ENCODE peak calls at places on chromosomes 2 and 18, in five cellular contexts. One of them, this sample, is unnamed.

GRCh38 chr2:235002198-235003095 is 50.6 kb downstream of the SH3BP4 start:
- DNase-seq in stimulated activated CD4-positive, alpha-beta T cell treated with anti-CD3 and anti-CD28 coated beads, Interleukin-2, amount 100 ng/mL, for 24 hours: no peak
- DNase-seq in HTR-8/SVneo: no peak
- DNase-seq in glomerular endothelial cell: no peak
- DNase-seq in astrocyte of the spinal cord: no peak
- DNase-seq in this sample: peak

GRCh38 chr2:172713365-172713875 is 22.2 kb upstream of the RAPGEF4 start:
- DNase-seq in stimulated activated CD4-positive, alpha-beta T cell treated with anti-CD3 and anti-CD28 coated beads, Interleukin-2, amount 100 ng/mL, for 24 hours: no peak
- DNase-seq in HTR-8/SVneo: no peak
- DNase-seq in glomerular endothelial cell: no peak
- DNase-seq in astrocyte of the spinal cord: no peak
- DNase-seq in this sample: no peak

GRCh38 chr2:100924520-100925451 is 77.3 kb upstream of the RPL31 start:
- DNase-seq in stimulated activated CD4-positive, alpha-beta T cell treated with anti-CD3 and anti-CD28 coated beads, Interleukin-2, amount 100 ng/mL, for 24 hours: peak
- DNase-seq in HTR-8/SVneo: peak
- DNase-seq in glomerular endothelial cell: peak
- DNase-seq in astrocyte of the spinal cord: peak
- DNase-seq in this sample: peak

GRCh38 chr2:118056165-118056534 is 32.1 kb upstream of the INSIG2 start:
- DNase-seq in stimulated activated CD4-positive, alpha-beta T cell treated with anti-CD3 and anti-CD28 coated beads, Interleukin-2, amount 100 ng/mL, for 24 hours: no peak
- DNase-seq in HTR-8/SVneo: no peak
- DNase-seq in glomerular endothelial cell: no peak
- DNase-seq in astrocyte of the spinal cord: no peak
- DNase-seq in this sample: no peak

GRCh38 chr2:189552334-189552990 is 28.1 kb downstream of the SLC40A1 start:
- DNase-seq in stimulated activated CD4-positive, alpha-beta T cell treated with anti-CD3 and anti-CD28 coated beads, Interleukin-2, amount 100 ng/mL, for 24 hours: no peak
- DNase-seq in HTR-8/SVneo: no peak
- DNase-seq in glomerular endothelial cell: no peak
- DNase-seq in astrocyte of the spinal cord: no peak
- DNase-seq in this sample: no peak

GRCh38 chr2:19835818-19836281 is 65.9 kb downstream of the TTC32 start:
- DNase-seq in stimulated activated CD4-positive, alpha-beta T cell treated with anti-CD3 and anti-CD28 coated beads, Interleukin-2, amount 100 ng/mL, for 24 hours: no peak
- DNase-seq in HTR-8/SVneo: no peak
- DNase-seq in glomerular endothelial cell: no peak
- DNase-seq in astrocyte of the spinal cord: no peak
- DNase-seq in this sample: no peak

GRCh38 chr2:241569831-241570281 is 11.3 kb downstream of the BOK start:
- DNase-seq in stimulated activated CD4-positive, alpha-beta T cell treated with anti-CD3 and anti-CD28 coated beads, Interleukin-2, amount 100 ng/mL, for 24 hours: no peak
- DNase-seq in HTR-8/SVneo: no peak
- DNase-seq in glomerular endothelial cell: no peak
- DNase-seq in astrocyte of the spinal cord: no peak
- DNase-seq in this sample: peak

GRCh38 chr18:31429623-31430022 is 17.9 kb upstream of the DSG3 start:
- DNase-seq in stimulated activated CD4-positive, alpha-beta T cell treated with anti-CD3 and anti-CD28 coated beads, Interleukin-2, amount 100 ng/mL, for 24 hours: no peak
- DNase-seq in HTR-8/SVneo: no peak
- DNase-seq in glomerular endothelial cell: no peak
- DNase-seq in astrocyte of the spinal cord: no peak
- DNase-seq in this sample: no peak

GRCh38 chr2:17162721-17163120 is 355.5 kb downstream of the RAD51AP2 start:
- DNase-seq in stimulated activated CD4-positive, alpha-beta T cell treated with anti-CD3 and anti-CD28 coated beads, Interleukin-2, amount 100 ng/mL, for 24 hours: no peak
- DNase-seq in HTR-8/SVneo: no peak
- DNase-seq in glomerular endothelial cell: no peak
- DNase-seq in astrocyte of the spinal cord: peak
- DNase-seq in this sample: no peak

GRCh38 chr2:74576830-74577229 is 22.3 kb downstream of the DOK1 start:
- DNase-seq in stimulated activated CD4-positive, alpha-beta T cell treated with anti-CD3 and anti-CD28 coated beads, Interleukin-2, amount 100 ng/mL, for 24 hours: no peak
- DNase-seq in HTR-8/SVneo: no peak
- DNase-seq in glomerular endothelial cell: no peak
- DNase-seq in astrocyte of the spinal cord: peak
- DNase-seq in this sample: peak

GRCh38 chr2:218886461-218886947 is 5.9 kb downstream of the WNT10A start:
- DNase-seq in stimulated activated CD4-positive, alpha-beta T cell treated with anti-CD3 and anti-CD28 coated beads, Interleukin-2, amount 100 ng/mL, for 24 hours: no peak
- DNase-seq in HTR-8/SVneo: no peak
- DNase-seq in glomerular endothelial cell: no peak
- DNase-seq in astrocyte of the spinal cord: no peak
- DNase-seq in this sample: peak

GRCh38 chr2:14427982-14428567 is 204.4 kb upstream of the LRATD1 start:
- DNase-seq in stimulated activated CD4-positive, alpha-beta T cell treated with anti-CD3 and anti-CD28 coated beads, Interleukin-2, amount 100 ng/mL, for 24 hours: no peak
- DNase-seq in HTR-8/SVneo: no peak
- DNase-seq in glomerular endothelial cell: no peak
- DNase-seq in astrocyte of the spinal cord: peak
- DNase-seq in this sample: no peak

GRCh38 chr18:45243347-45244095 is 371.8 kb upstream of the SLC14A2 start:
- DNase-seq in stimulated activated CD4-positive, alpha-beta T cell treated with anti-CD3 and anti-CD28 coated beads, Interleukin-2, amount 100 ng/mL, for 24 hours: no peak
- DNase-seq in HTR-8/SVneo: no peak
- DNase-seq in glomerular endothelial cell: no peak
- DNase-seq in astrocyte of the spinal cord: no peak
- DNase-seq in this sample: no peak

GRCh38 chr2:188395903-188396699 is 104.4 kb downstream of the GULP1 start:
- DNase-seq in stimulated activated CD4-positive, alpha-beta T cell treated with anti-CD3 and anti-CD28 coated beads, Interleukin-2, amount 100 ng/mL, for 24 hours: no peak
- DNase-seq in HTR-8/SVneo: no peak
- DNase-seq in glomerular endothelial cell: no peak
- DNase-seq in astrocyte of the spinal cord: no peak
- DNase-seq in this sample: no peak

GRCh38 chr18:13453714-13454113 is 235.2 kb downstream of the LDLRAD4 start:
- DNase-seq in stimulated activated CD4-positive, alpha-beta T cell treated with anti-CD3 and anti-CD28 coated beads, Interleukin-2, amount 100 ng/mL, for 24 hours: no peak
- DNase-seq in HTR-8/SVneo: no peak
- DNase-seq in glomerular endothelial cell: no peak
- DNase-seq in astrocyte of the spinal cord: no peak
- DNase-seq in this sample: no peak

GRCh38 chr2:238967978-238968360 is 120.1 kb downstream of the TWIST2 start:
- DNase-seq in stimulated activated CD4-positive, alpha-beta T cell treated with anti-CD3 and anti-CD28 coated beads, Interleukin-2, amount 100 ng/mL, for 24 hours: no peak
- DNase-seq in HTR-8/SVneo: no peak
- DNase-seq in glomerular endothelial cell: no peak
- DNase-seq in astrocyte of the spinal cord: no peak
- DNase-seq in this sample: no peak

GRCh38 chr18:79818036-79818435 is 20.3 kb downstream of the KCNG2 start:
- DNase-seq in stimulated activated CD4-positive, alpha-beta T cell treated with anti-CD3 and anti-CD28 coated beads, Interleukin-2, amount 100 ng/mL, for 24 hours: no peak
- DNase-seq in HTR-8/SVneo: no peak
- DNase-seq in glomerular endothelial cell: no peak
- DNase-seq in astrocyte of the spinal cord: no peak
- DNase-seq in this sample: no peak